ENCODE peak calls at places on chromosomes 16 and 17, in nine cellular contexts. One of them, this sample, is unnamed.

GRCh38 chr17:61584266-61584665 is 6.8 kb downstream of the NACA2 start:
- DNase-seq in psoas muscle: no peak
- DNase-seq in Panc1: no peak
- DNase-seq in SW480: no peak
- DNase-seq in stimulated activated naive CD4-positive, alpha-beta T cell treated with Interleukin-2 at 50 U/mL for 16 hours: no peak
- DNase-seq in A549: no peak
- DNase-seq in stimulated activated CD4-positive, alpha-beta T cell treated with anti-CD3 and anti-CD28 coated beads, Interleukin-1b, Interleukin-23, amount 100 ng/mL, for 24 hours: no peak
- DNase-seq in amniotic stem cell: no peak
- DNase-seq in NCI-H1417: no peak
- DNase-seq in this sample: no peak

GRCh38 chr16:58658796-58659211 is 25.8 kb downstream of the SLC38A7 start:
- DNase-seq in Panc1: no peak
- DNase-seq in stimulated activated CD4-positive, alpha-beta T cell treated with anti-CD3 and anti-CD28 coated beads, Interleukin-1b, Interleukin-23, amount 100 ng/mL, for 24 hours: no peak
- DNase-seq in stimulated activated naive CD4-positive, alpha-beta T cell treated with Interleukin-2 at 50 U/mL for 16 hours: no peak
- DNase-seq in SW480: no peak
- DNase-seq in amniotic stem cell: no peak
- DNase-seq in A549: no peak
- DNase-seq in NCI-H1417: no peak
- DNase-seq in psoas muscle: no peak
- DNase-seq in this sample: no peak

GRCh38 chr16:67438098-67438791 is 7.3 kb downstream of the HSD11B2 start:
- DNase-seq in amniotic stem cell: no peak
- DNase-seq in NCI-H1417: no peak
- DNase-seq in stimulated activated CD4-positive, alpha-beta T cell treated with anti-CD3 and anti-CD28 coated beads, Interleukin-1b, Interleukin-23, amount 100 ng/mL, for 24 hours: no peak
- DNase-seq in psoas muscle: no peak
- DNase-seq in SW480: no peak
- DNase-seq in stimulated activated naive CD4-positive, alpha-beta T cell treated with Interleukin-2 at 50 U/mL for 16 hours: no peak
- DNase-seq in A549: no peak
- DNase-seq in Panc1: no peak
- DNase-seq in this sample: no peak

GRCh38 chr16:70572050-70572925 is 48.7 kb downstream of the SF3B3 start:
- DNase-seq in A549: no peak
- DNase-seq in amniotic stem cell: no peak
- DNase-seq in stimulated activated CD4-positive, alpha-beta T cell treated with anti-CD3 and anti-CD28 coated beads, Interleukin-1b, Interleukin-23, amount 100 ng/mL, for 24 hours: no peak
- DNase-seq in NCI-H1417: no peak
- DNase-seq in stimulated activated naive CD4-positive, alpha-beta T cell treated with Interleukin-2 at 50 U/mL for 16 hours: no peak
- DNase-seq in psoas muscle: no peak
- DNase-seq in Panc1: no peak
- DNase-seq in SW480: no peak
- DNase-seq in this sample: no peak

GRCh38 chr17:77810536-77810935 is 148.0 kb upstream of the TNRC6C start:
- DNase-seq in SW480: no peak
- DNase-seq in NCI-H1417: peak
- DNase-seq in stimulated activated naive CD4-positive, alpha-beta T cell treated with Interleukin-2 at 50 U/mL for 16 hours: no peak
- DNase-seq in amniotic stem cell: no peak
- DNase-seq in stimulated activated CD4-positive, alpha-beta T cell treated with anti-CD3 and anti-CD28 coated beads, Interleukin-1b, Interleukin-23, amount 100 ng/mL, for 24 hours: no peak
- DNase-seq in A549: no peak
- DNase-seq in psoas muscle: peak
- DNase-seq in Panc1: no peak
- DNase-seq in this sample: no peak

GRCh38 chr16:80720759-80721470 is 83.5 kb downstream of the CDYL2 start:
- DNase-seq in A549: no peak
- DNase-seq in psoas muscle: no peak
- DNase-seq in SW480: no peak
- DNase-seq in amniotic stem cell: no peak
- DNase-seq in stimulated activated naive CD4-positive, alpha-beta T cell treated with Interleukin-2 at 50 U/mL for 16 hours: no peak
- DNase-seq in stimulated activated CD4-positive, alpha-beta T cell treated with anti-CD3 and anti-CD28 coated beads, Interleukin-1b, Interleukin-23, amount 100 ng/mL, for 24 hours: no peak
- DNase-seq in Panc1: no peak
- DNase-seq in NCI-H1417: no peak
- DNase-seq in this sample: no peak

GRCh38 chr16:73298562-73298961 is 250.6 kb upstream of the ZFHX3 start:
- DNase-seq in stimulated activated CD4-positive, alpha-beta T cell treated with anti-CD3 and anti-CD28 coated beads, Interleukin-1b, Interleukin-23, amount 100 ng/mL, for 24 hours: no peak
- DNase-seq in A549: no peak
- DNase-seq in Panc1: no peak
- DNase-seq in SW480: peak
- DNase-seq in amniotic stem cell: no peak
- DNase-seq in psoas muscle: no peak
- DNase-seq in NCI-H1417: no peak
- DNase-seq in stimulated activated naive CD4-positive, alpha-beta T cell treated with Interleukin-2 at 50 U/mL for 16 hours: no peak
- DNase-seq in this sample: no peak

GRCh38 chr17:77873518-77874302 is 84.8 kb upstream of the TNRC6C start:
- DNase-seq in stimulated activated CD4-positive, alpha-beta T cell treated with anti-CD3 and anti-CD28 coated beads, Interleukin-1b, Interleukin-23, amount 100 ng/mL, for 24 hours: no peak
- DNase-seq in stimulated activated naive CD4-positive, alpha-beta T cell treated with Interleukin-2 at 50 U/mL for 16 hours: no peak
- DNase-seq in amniotic stem cell: no peak
- DNase-seq in SW480: no peak
- DNase-seq in Panc1: no peak
- DNase-seq in NCI-H1417: peak
- DNase-seq in psoas muscle: no peak
- DNase-seq in A549: no peak
- DNase-seq in this sample: no peak

GRCh38 chr16:28865722-28866453 is 2.2 kb downstream of the SH2B1 start:
- DNase-seq in NCI-H1417: no peak
- DNase-seq in SW480: no peak
- DNase-seq in stimulated activated naive CD4-positive, alpha-beta T cell treated with Interleukin-2 at 50 U/mL for 16 hours: no peak
- DNase-seq in Panc1: no peak
- DNase-seq in amniotic stem cell: no peak
- DNase-seq in A549: no peak
- DNase-seq in stimulated activated CD4-positive, alpha-beta T cell treated with anti-CD3 and anti-CD28 coated beads, Interleukin-1b, Interleukin-23, amount 100 ng/mL, for 24 hours: no peak
- DNase-seq in psoas muscle: no peak
- DNase-seq in this sample: no peak

GRCh38 chr16:50323335-50324011 is 45.3 kb downstream of the BRD7 start:
- DNase-seq in A549: peak
- DNase-seq in NCI-H1417: peak
- DNase-seq in SW480: peak
- DNase-seq in amniotic stem cell: no peak
- DNase-seq in stimulated activated CD4-positive, alpha-beta T cell treated with anti-CD3 and anti-CD28 coated beads, Interleukin-1b, Interleukin-23, amount 100 ng/mL, for 24 hours: no peak
- DNase-seq in Panc1: peak
- DNase-seq in psoas muscle: no peak
- DNase-seq in stimulated activated naive CD4-positive, alpha-beta T cell treated with Interleukin-2 at 50 U/mL for 16 hours: no peak
- DNase-seq in this sample: no peak

GRCh38 chr17:76497699-76497978 is 3.6 kb downstream of the RHBDF2 start:
- DNase-seq in NCI-H1417: no peak
- DNase-seq in stimulated activated naive CD4-positive, alpha-beta T cell treated with Interleukin-2 at 50 U/mL for 16 hours: no peak
- DNase-seq in A549: no peak
- DNase-seq in amniotic stem cell: no peak
- DNase-seq in psoas muscle: no peak
- DNase-seq in stimulated activated CD4-positive, alpha-beta T cell treated with anti-CD3 and anti-CD28 coated beads, Interleukin-1b, Interleukin-23, amount 100 ng/mL, for 24 hours: no peak
- DNase-seq in SW480: no peak
- DNase-seq in Panc1: no peak
- DNase-seq in this sample: no peak

GRCh38 chr17:13088666-13089065 is 70.8 kb upstream of the ELAC2 start:
- DNase-seq in A549: no peak
- DNase-seq in psoas muscle: no peak
- DNase-seq in amniotic stem cell: no peak
- DNase-seq in NCI-H1417: no peak
- DNase-seq in SW480: no peak
- DNase-seq in stimulated activated CD4-positive, alpha-beta T cell treated with anti-CD3 and anti-CD28 coated beads, Interleukin-1b, Interleukin-23, amount 100 ng/mL, for 24 hours: no peak
- DNase-seq in stimulated activated naive CD4-positive, alpha-beta T cell treated with Interleukin-2 at 50 U/mL for 16 hours: no peak
- DNase-seq in Panc1: no peak
- DNase-seq in this sample: no peak

GRCh38 chr17:9899280-9900018 is 5.6 kb downstream of the RCVRN start:
- DNase-seq in SW480: no peak
- DNase-seq in A549: no peak
- DNase-seq in stimulated activated CD4-positive, alpha-beta T cell treated with anti-CD3 and anti-CD28 coated beads, Interleukin-1b, Interleukin-23, amount 100 ng/mL, for 24 hours: no peak
- DNase-seq in NCI-H1417: no peak
- DNase-seq in stimulated activated naive CD4-positive, alpha-beta T cell treated with Interleukin-2 at 50 U/mL for 16 hours: no peak
- DNase-seq in amniotic stem cell: no peak
- DNase-seq in Panc1: no peak
- DNase-seq in psoas muscle: no peak
- DNase-seq in this sample: no peak